ENCODE peak calls at places on chromosomes 5 and 9, in four cellular contexts. R is AG09309, Y is OCI-LY7, D is foreskin keratinocyte. C is an unnamed sample.

GRCh38 chr5:112554089-112554977 is 135.3 kb upstream of the EPB41L4A start:
- DNase-seq in Y (no peak), D (no peak), R (no peak), C (no peak)

GRCh38 chr5:151151793-151152192 is 5.8 kb downstream of the ANXA6 start:
- DNase-seq in R (no peak), D (no peak), Y (no peak), C (no peak)

GRCh38 chr5:57302164-57302563 is 128.3 kb downstream of the GPBP1 start:
- DNase-seq in Y (no peak), R (no peak), D (peak), C (no peak)

GRCh38 chr9:31124389-31124788 is 1260.1 kb upstream of the ACO1 start:
- DNase-seq in D (no peak), R (no peak), Y (no peak), C (no peak)

GRCh38 chr5:77379558-77380061 is 112.5 kb downstream of the WDR41 start:
- DNase-seq in Y (peak), D (no peak), R (no peak), C (no peak)

GRCh38 chr9:112166176-112167140 is 8.6 kb downstream of the SUSD1 start:
- DNase-seq in D (peak), Y (no peak), R (no peak), C (no peak)

GRCh38 chr5:37836173-37837100 is 3.4 kb downstream of the GDNF start:
- DNase-seq in D (no peak), Y (no peak), R (no peak), C (no peak)

GRCh38 chr9:100208673-100209072 is 109.6 kb downstream of the INVS start:
- DNase-seq in D (no peak), Y (no peak), R (no peak), C (no peak)

GRCh38 chr9:123487944-123488343 is 131.9 kb downstream of the CRB2 start:
- DNase-seq in Y (no peak), R (no peak), D (no peak), C (no peak)

GRCh38 chr9:8858250-8859161 is 1058.9 kb upstream of the DMAC1 start:
- DNase-seq in Y (no peak), D (no peak), R (no peak), C (no peak)

GRCh38 chr5:1884638-1885475 is 2.1 kb upstream of the IRX4 start:
- DNase-seq in D (no peak), Y (no peak), R (no peak), C (no peak)

GRCh38 chr5:127978738-127979300 is 104.7 kb upstream of the SLC12A2 start:
- DNase-seq in R (no peak), Y (no peak), D (no peak), C (no peak)

GRCh38 chr9:135526730-135527571 is 5.7 kb downstream of the LCN1 start:
- DNase-seq in D (no peak), Y (no peak), R (no peak), C (no peak)

GRCh38 chr5:59152701-59153245 is 569.9 kb downstream of the RAB3C start:
- DNase-seq in Y (no peak), D (no peak), R (no peak), C (no peak)

GRCh38 chr9:127035423-127035822 is 87.0 kb downstream of the ANGPTL2 start:
- DNase-seq in R (no peak), D (no peak), Y (no peak), C (no peak)

GRCh38 chr5:79263290-79263689 is 27.4 kb downstream of the JMY start:
- DNase-seq in D (no peak), R (no peak), Y (peak), C (no peak)

GRCh38 chr5:115583474-115583873 is 18.8 kb downstream of the TICAM2 start:
- DNase-seq in D (no peak), R (peak), Y (no peak), C (no peak)

GRCh38 chr5:14842117-14842516 is 29.5 kb downstream of the ANKH start:
- DNase-seq in R (no peak), D (no peak), Y (peak), C (no peak)

GRCh38 chr9:102728946-102729345 is 266.2 kb upstream of the CYLC2 start:
- DNase-seq in R (no peak), Y (no peak), D (no peak), C (no peak)

GRCh38 chr5:91266184-91266705 is 116.9 kb downstream of the ARRDC3 start:
- DNase-seq in R (peak), D (peak), Y (no peak), C (no peak)

GRCh38 chr5:40484495-40484894 is 195.2 kb upstream of the PTGER4 start:
- DNase-seq in Y (peak), D (no peak), R (no peak), C (no peak)

GRCh38 chr5:138138949-138139775 is at the start of gene NME5:
- DNase-seq in R (no peak), Y (no peak), D (no peak), C (peak)

GRCh38 chr5:173458819-173459218 is 130.6 kb upstream of the STC2 start:
- DNase-seq in Y (no peak), D (peak), R (no peak), C (no peak)

GRCh38 chr5:155700333-155700732 is 626.6 kb upstream of the SGCD start:
- DNase-seq in D (no peak), R (no peak), Y (peak), C (no peak)

GRCh38 chr5:40904205-40904993 is 4.9 kb upstream of the C7 start:
- DNase-seq in Y (peak), D (peak), R (peak), C (peak)

GRCh38 chr5:81698806-81699205 is 52.1 kb downstream of the SSBP2 start:
- DNase-seq in R (no peak), D (no peak), Y (no peak), C (no peak)

GRCh38 chr5:81694726-81695125 is 56.2 kb downstream of the SSBP2 start:
- DNase-seq in Y (no peak), D (no peak), R (no peak), C (no peak)

GRCh38 chr5:81700166-81700565 is 50.7 kb downstream of the SSBP2 start:
- DNase-seq in R (no peak), Y (no peak), D (no peak), C (no peak)

DNA sequence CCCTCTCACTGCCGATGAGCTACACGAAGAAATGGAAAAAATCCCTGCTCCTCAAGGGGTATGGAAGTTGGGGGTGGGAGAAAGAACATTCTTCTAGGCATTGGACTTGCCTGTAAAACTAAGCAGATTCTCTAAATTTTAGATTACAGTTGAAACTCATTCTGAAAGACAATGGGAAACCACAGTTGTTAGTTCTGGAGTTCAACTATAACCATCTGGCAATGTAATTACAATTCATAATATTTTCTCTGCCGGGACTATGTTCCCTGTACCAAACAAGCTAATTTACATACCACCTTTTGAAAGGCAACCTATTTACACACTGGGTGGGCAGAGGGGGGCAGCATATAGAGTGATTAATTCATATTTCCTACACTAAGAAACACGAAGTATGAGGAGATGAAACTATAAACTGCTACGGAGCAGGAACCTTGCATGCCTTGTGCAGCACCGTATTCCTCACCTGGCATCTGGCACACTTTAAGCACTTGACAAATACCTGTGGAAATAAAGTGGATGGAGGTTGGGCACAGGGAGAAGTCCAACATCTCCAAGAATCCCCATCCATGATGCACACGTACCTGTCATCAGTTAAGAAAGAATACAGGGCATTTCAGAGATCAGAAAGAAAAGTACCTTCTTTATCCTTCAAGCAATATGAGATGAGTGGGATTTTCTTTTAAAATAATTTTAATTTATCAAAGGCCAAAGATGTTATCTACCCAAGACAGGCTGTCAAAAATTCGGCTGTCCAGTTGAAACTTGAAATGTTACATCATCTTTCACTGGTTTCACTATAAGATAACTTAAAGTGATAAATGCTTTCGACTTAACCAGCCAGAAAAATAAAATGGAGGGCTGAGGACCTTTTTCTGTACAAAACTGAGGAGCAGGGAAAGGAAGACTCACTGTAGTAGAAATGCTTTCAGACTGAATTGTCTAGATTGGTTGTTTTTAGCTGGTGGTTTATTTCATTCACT is 54.2 kb downstream of the SSBP2 start:
- DNase-seq in D (peak), R (no peak), Y (no peak), C (no peak)
- TF ChIP-seq CTCF in D (no peak), R (no peak), Y (no peak), C (no peak)

GRCh38 chr5:148491793-148492184 is 108.0 kb downstream of the FBXO38 start:
- DNase-seq in R (no peak), D (no peak), Y (no peak), C (no peak)

GRCh38 chr5:148491015-148491792 is 107.4 kb downstream of the FBXO38 start:
- DNase-seq in Y (no peak), D (no peak), R (no peak), C (no peak)

GRCh38 chr5:148486456-148486855 is 102.7 kb downstream of the FBXO38 start:
- DNase-seq in R (no peak), Y (no peak), D (no peak), C (no peak)

GRCh38 chr5:148488757-148489156 is 105.0 kb downstream of the FBXO38 start:
- DNase-seq in Y (no peak), R (no peak), D (no peak), C (no peak)

GRCh38 chr5:148492351-148492750 is 108.6 kb downstream of the FBXO38 start:
- DNase-seq in Y (no peak), D (no peak), R (no peak), C (no peak)
- TF ChIP-seq CTCF in Y (no peak), D (no peak), R (no peak), C (no peak)

GRCh38 chr9:19233344-19233743 is 2.9 kb downstream of the DENND4C start:
- DNase-seq in R (no peak), Y (peak), D (no peak), C (no peak)

GRCh38 chr9:19231126-19232035 is 888 bp downstream of the DENND4C start:
- DNase-seq in D (peak), R (no peak), Y (peak), C (no peak)

GRCh38 chr9:19230356-19231125 is at the start of gene DENND4C:
- DNase-seq in R (peak), D (peak), Y (peak), C (peak)

GRCh38 chr9:19232117-19232829 is 1.8 kb downstream of the DENND4C start:
- DNase-seq in D (peak), R (no peak), Y (peak), C (peak)

GRCh38 chr9:19232830-19233194 is 2.3 kb downstream of the DENND4C start:
- DNase-seq in R (peak), D (peak), Y (peak), C (peak)
- TF ChIP-seq CTCF in R (no peak), D (no peak), Y (no peak), C (no peak)

DNA sequence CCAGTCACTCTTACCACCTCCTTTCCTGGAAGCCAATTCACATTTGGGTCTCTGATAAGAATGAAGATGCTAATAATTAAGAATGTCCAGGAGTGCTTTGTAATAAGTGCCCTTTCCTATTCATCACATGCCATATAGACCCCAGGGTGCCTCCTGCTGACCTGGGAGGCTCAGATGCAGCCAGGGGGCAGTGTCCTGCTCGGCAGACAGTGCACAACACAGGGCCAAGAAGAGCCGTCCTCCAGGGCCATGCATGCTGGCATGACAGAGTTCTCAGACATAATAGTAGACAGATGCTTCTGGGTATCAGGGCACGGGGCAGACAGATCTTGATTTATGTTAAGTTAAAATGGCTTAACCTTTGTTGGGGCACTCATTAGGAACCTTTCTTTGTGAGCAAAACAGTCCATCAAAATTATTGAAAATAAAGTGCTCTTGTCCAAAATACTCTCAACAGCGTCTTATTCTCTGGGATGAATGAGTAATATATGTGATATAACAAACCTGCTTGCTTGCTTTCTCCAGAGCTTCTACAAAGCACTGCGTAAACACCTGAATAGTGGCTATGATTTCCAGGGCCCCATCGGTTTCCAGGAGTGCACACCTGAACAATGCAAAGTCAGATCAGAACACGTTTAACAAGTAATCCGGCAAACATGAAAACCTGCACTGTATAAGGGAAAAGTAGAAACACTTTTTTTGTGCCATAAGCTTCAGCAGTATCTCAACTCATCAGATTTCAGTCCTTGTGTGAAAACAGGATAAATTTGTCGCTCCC is 192.7 kb downstream of the FANCC start:
- DNase-seq in Y (no peak), D (peak), R (no peak), C (no peak)
- TF ChIP-seq CTCF in Y (peak), D (peak), R (peak), C (peak)

GRCh38 chr9:131201856-131202255 is 74.5 kb downstream of the FAM78A start:
- DNase-seq in R (no peak), Y (no peak), D (no peak), C (no peak)

GRCh38 chr9:131198316-131198715 is 72.9 kb downstream of the NUP214 start:
- DNase-seq in R (no peak), D (no peak), Y (no peak), C (no peak)

GRCh38 chr9:131204285-131204684 is 72.0 kb downstream of the FAM78A start:
- DNase-seq in D (no peak), Y (no peak), R (no peak), C (no peak)

GRCh38 chr9:131206495-131206894 is 69.8 kb downstream of the FAM78A start:
- DNase-seq in R (no peak), D (no peak), Y (no peak), C (no peak)

DNA sequence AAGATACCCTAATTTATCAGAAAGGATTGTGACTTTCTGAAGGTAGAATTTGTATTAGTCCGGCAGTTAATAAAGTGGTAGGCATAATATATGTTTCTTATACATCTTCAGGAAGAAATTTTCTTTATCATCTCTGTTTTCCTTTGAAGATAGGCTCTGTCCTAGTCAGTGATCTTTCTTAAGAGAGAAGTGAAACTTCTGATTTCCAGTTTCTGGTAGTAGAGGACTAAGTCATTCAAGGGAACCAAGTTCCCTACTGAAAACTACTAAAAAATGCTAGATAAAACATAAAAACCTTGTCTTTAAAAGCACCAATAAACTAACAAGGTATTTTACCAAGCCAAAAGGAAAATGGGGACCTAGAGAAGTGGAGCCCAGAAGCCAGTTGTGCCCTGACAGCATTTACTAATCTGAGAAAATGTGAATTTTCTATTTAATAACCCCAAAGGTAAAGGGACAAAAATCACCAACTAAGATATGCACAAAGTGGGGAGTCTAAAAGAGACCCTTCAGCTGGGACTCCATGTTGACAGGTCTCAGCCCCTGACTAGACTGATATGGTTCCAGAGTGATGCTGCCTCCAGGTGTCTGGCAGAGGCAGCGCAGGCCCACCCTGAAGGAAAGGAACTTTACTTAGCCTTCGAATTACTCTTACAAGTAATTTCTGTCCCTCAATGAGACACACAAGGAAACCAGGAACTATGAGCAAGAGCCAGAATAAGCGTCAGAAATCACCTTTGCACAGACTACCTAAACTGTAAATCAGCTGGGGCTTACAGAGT is 72.7 kb downstream of the FAM78A start:
- DNase-seq in D (no peak), R (no peak), Y (peak), C (no peak)
- TF ChIP-seq CTCF in D (peak), R (peak), Y (peak), C (peak)

C was measured in AG09319.